ENCODE peak calls at places on chromosome 10, in four cellular contexts. One of them, this sample, is unnamed.

GRCh38 chr10:96814264-96814663 is 17.8 kb upstream of the LCOR start:
- DNase-seq in PC-3: peak
- DNase-seq in ovary: no peak
- DNase-seq in A673: no peak
- DNase-seq in this sample: peak

GRCh38 chr10:98886686-98887085 is 349.0 kb downstream of the HPSE2 start:
- DNase-seq in PC-3: peak
- DNase-seq in ovary: no peak
- DNase-seq in A673: peak
- DNase-seq in this sample: no peak

GRCh38 chr10:116146374-116146773 is 126.6 kb downstream of the GFRA1 start:
- DNase-seq in PC-3: no peak
- DNase-seq in ovary: no peak
- DNase-seq in A673: no peak
- DNase-seq in this sample: no peak

GRCh38 chr10:29104661-29105369 is 184.1 kb upstream of the LYZL1 start:
- DNase-seq in PC-3: peak
- DNase-seq in ovary: no peak
- DNase-seq in A673: no peak
- DNase-seq in this sample: peak

GRCh38 chr10:29304259-29305030 is 15.6 kb downstream of the LYZL1 start:
- DNase-seq in PC-3: peak
- DNase-seq in ovary: peak
- DNase-seq in A673: peak
- DNase-seq in this sample: peak

GRCh38 chr10:75654171-75654772 is 222.8 kb downstream of the LRMDA start:
- DNase-seq in PC-3: peak
- DNase-seq in ovary: no peak
- DNase-seq in A673: no peak
- DNase-seq in this sample: no peak

GRCh38 chr10:7291487-7292113 is 119.2 kb downstream of the SFMBT2 start:
- DNase-seq in PC-3: no peak
- DNase-seq in ovary: no peak
- DNase-seq in A673: no peak
- DNase-seq in this sample: no peak

GRCh38 chr10:15181576-15182156 is 13.2 kb upstream of the NMT2 start:
- DNase-seq in PC-3: peak
- DNase-seq in ovary: no peak
- DNase-seq in A673: no peak
- DNase-seq in this sample: no peak

GRCh38 chr10:44386546-44387052 is 1.7 kb upstream of the CXCL12 start:
- DNase-seq in PC-3: peak
- DNase-seq in ovary: peak
- DNase-seq in A673: peak
- DNase-seq in this sample: peak

GRCh38 chr10:110357871-110358270 is 53.2 kb upstream of the SMNDC1 start:
- DNase-seq in PC-3: no peak
- DNase-seq in ovary: no peak
- DNase-seq in A673: no peak
- DNase-seq in this sample: no peak

GRCh38 chr10:44053391-44053790 is 331.5 kb downstream of the CXCL12 start:
- DNase-seq in PC-3: no peak
- DNase-seq in ovary: no peak
- DNase-seq in A673: no peak
- DNase-seq in this sample: no peak

GRCh38 chr10:11024596-11024995 is 6.9 kb downstream of the CELF2 start:
- DNase-seq in PC-3: no peak
- DNase-seq in ovary: no peak
- DNase-seq in A673: no peak
- DNase-seq in this sample: no peak

GRCh38 chr10:102492983-102493382 is 9.5 kb downstream of the ACTR1A start:
- DNase-seq in PC-3: no peak
- DNase-seq in ovary: peak
- DNase-seq in A673: no peak
- DNase-seq in this sample: no peak

GRCh38 chr10:33460461-33461294 is 126.2 kb upstream of the NRP1 start:
- DNase-seq in PC-3: peak
- DNase-seq in ovary: peak
- DNase-seq in A673: no peak
- DNase-seq in this sample: peak

GRCh38 chr10:121032460-121032859 is 181.3 kb downstream of the WDR11 start:
- DNase-seq in PC-3: no peak
- DNase-seq in ovary: no peak
- DNase-seq in A673: no peak
- DNase-seq in this sample: no peak

GRCh38 chr10:97334370-97335175 is at the start of gene FRAT2:
- DNase-seq in PC-3: peak
- DNase-seq in ovary: peak
- DNase-seq in A673: peak
- DNase-seq in this sample: peak

GRCh38 chr10:62618576-62619408 is 185.7 kb upstream of the ADO start:
- DNase-seq in PC-3: peak
- DNase-seq in ovary: no peak
- DNase-seq in A673: peak
- DNase-seq in this sample: peak

GRCh38 chr10:7117806-7118674 is 292.8 kb downstream of the SFMBT2 start:
- DNase-seq in PC-3: no peak
- DNase-seq in ovary: no peak
- DNase-seq in A673: no peak
- DNase-seq in this sample: no peak

GRCh38 chr10:122460891-122461293 is 461 bp upstream of the HTRA1 start:
- DNase-seq in PC-3: no peak
- DNase-seq in ovary: peak
- DNase-seq in A673: no peak
- DNase-seq in this sample: no peak

GRCh38 chr10:29689001-29689400 is 54.2 kb upstream of the SVIL start:
- DNase-seq in PC-3: peak
- DNase-seq in ovary: no peak
- DNase-seq in A673: peak
- DNase-seq in this sample: peak

GRCh38 chr10:113093188-113094113 is 143.4 kb downstream of the TCF7L2 start:
- DNase-seq in PC-3: peak
- DNase-seq in ovary: no peak
- DNase-seq in A673: peak
- DNase-seq in this sample: no peak

GRCh38 chr10:124589491-124590006 is 127.9 kb downstream of the LHPP start:
- DNase-seq in PC-3: no peak
- DNase-seq in ovary: peak
- DNase-seq in A673: no peak
- DNase-seq in this sample: no peak

GRCh38 chr10:102235598-102235920 is 5.8 kb downstream of the PITX3 start:
- DNase-seq in PC-3: peak
- DNase-seq in ovary: no peak
- DNase-seq in A673: no peak
- DNase-seq in this sample: no peak

DNA sequence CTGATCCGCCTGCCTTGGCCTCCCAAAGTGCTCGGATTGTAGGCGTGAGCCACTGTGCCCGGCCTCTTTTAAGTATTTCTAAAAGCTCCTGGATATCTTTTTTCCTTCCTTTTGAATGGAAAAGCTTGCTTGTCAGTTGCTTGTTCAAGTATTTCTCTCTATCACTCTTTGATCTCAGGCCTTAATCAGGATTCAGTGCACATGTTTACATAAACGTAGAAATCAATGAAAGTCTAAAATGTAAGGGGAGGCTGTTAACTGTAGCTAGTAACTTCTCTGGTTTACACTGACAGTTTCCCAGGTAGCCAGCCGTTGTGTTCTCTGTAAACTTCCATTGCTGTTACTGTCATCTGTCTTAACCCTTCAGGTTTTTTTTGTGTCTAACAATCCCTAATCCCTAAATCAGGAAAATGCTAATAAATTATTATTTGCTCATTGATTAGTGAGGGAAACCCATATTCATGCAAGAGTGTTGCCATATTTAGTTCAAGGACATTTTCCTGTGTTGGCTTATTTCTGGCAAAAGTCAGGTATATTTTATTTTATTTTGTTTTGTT is 1.5 kb upstream of the PRPF18 start:
- DNase-seq in PC-3: no peak
- DNase-seq in ovary: no peak
- DNase-seq in A673: no peak
- DNase-seq in this sample: no peak
- TF ChIP-seq CTCF in PC-3: no peak
- TF ChIP-seq CTCF in ovary: no peak
- TF ChIP-seq CTCF in A673: no peak
- TF ChIP-seq CTCF in this sample: no peak

GRCh38 chr10:22368976-22369375 is 23.7 kb downstream of the SPAG6 start:
- DNase-seq in PC-3: no peak
- DNase-seq in ovary: no peak
- DNase-seq in A673: no peak
- DNase-seq in this sample: no peak
- H3K4me3 ChIP-seq in PC-3: no peak
- H3K4me3 ChIP-seq in ovary: no peak
- H3K4me3 ChIP-seq in A673: no peak
- H3K4me3 ChIP-seq in this sample: no peak

GRCh38 chr10:92755725-92756124 is 66.0 kb downstream of the HHEX start:
- DNase-seq in PC-3: no peak
- DNase-seq in ovary: no peak
- DNase-seq in A673: no peak
- DNase-seq in this sample: no peak

GRCh38 chr10:92758594-92758993 is 68.8 kb downstream of the HHEX start:
- DNase-seq in PC-3: no peak
- DNase-seq in ovary: no peak
- DNase-seq in A673: no peak
- DNase-seq in this sample: no peak

GRCh38 chr10:92757066-92757716 is 67.4 kb downstream of the HHEX start:
- DNase-seq in PC-3: peak
- DNase-seq in ovary: peak
- DNase-seq in A673: peak
- DNase-seq in this sample: peak

GRCh38 chr10:92756233-92757065 is 66.7 kb downstream of the HHEX start:
- DNase-seq in PC-3: no peak
- DNase-seq in ovary: no peak
- DNase-seq in A673: peak
- DNase-seq in this sample: no peak

DNA sequence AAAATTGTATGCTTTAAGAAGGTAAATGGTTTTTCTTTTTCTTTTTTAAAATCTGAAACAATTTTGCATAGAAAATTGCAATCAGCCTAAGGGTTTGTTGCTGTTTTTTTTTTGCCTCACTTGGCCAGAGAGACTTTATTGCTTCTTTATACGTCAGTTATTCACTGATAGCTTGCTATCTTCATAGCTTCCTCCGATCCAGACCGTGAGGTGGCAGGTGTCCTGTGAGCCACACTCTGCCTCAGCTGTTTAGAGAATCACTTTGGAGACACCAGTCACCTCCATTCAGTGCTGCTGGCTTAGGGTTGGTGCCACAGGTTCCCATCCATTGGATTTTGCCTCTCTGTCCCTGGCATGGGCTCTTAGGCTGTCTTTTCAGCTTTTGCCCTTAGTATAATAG is 68.0 kb downstream of the HHEX start:
- DNase-seq in PC-3: no peak
- DNase-seq in ovary: no peak
- DNase-seq in A673: no peak
- DNase-seq in this sample: no peak
- H3K27ac ChIP-seq in PC-3: no peak
- H3K27ac ChIP-seq in ovary: no peak
- H3K27ac ChIP-seq in A673: no peak
- H3K27ac ChIP-seq in this sample: no peak

GRCh38 chr10:104139221-104139620 is 17.2 kb downstream of the SFR1 start:
- DNase-seq in PC-3: peak
- DNase-seq in ovary: no peak
- DNase-seq in A673: no peak
- DNase-seq in this sample: no peak
- TF ChIP-seq CTCF in PC-3: peak
- TF ChIP-seq CTCF in ovary: no peak
- TF ChIP-seq CTCF in A673: peak
- TF ChIP-seq CTCF in this sample: peak

GRCh38 chr10:99976886-99977391 is 32.8 kb downstream of the DNMBP start:
- DNase-seq in PC-3: peak
- DNase-seq in ovary: no peak
- DNase-seq in A673: peak
- DNase-seq in this sample: peak
- H3K4me3 ChIP-seq in PC-3: no peak
- H3K4me3 ChIP-seq in ovary: no peak
- H3K4me3 ChIP-seq in A673: no peak
- H3K4me3 ChIP-seq in this sample: no peak

GRCh38 chr10:69404786-69405185 is 11.9 kb downstream of the TACR2 start:
- DNase-seq in PC-3: no peak
- DNase-seq in ovary: no peak
- DNase-seq in A673: no peak
- DNase-seq in this sample: no peak

GRCh38 chr10:69406816-69407580 is 9.7 kb downstream of the TACR2 start:
- DNase-seq in PC-3: peak
- DNase-seq in ovary: no peak
- DNase-seq in A673: no peak
- DNase-seq in this sample: no peak

GRCh38 chr10:69405221-69405620 is 11.5 kb downstream of the TACR2 start:
- DNase-seq in PC-3: peak
- DNase-seq in ovary: no peak
- DNase-seq in A673: no peak
- DNase-seq in this sample: no peak

GRCh38 chr10:69407621-69408301 is 9.0 kb downstream of the TACR2 start:
- DNase-seq in PC-3: peak
- DNase-seq in ovary: peak
- DNase-seq in A673: peak
- DNase-seq in this sample: no peak

DNA sequence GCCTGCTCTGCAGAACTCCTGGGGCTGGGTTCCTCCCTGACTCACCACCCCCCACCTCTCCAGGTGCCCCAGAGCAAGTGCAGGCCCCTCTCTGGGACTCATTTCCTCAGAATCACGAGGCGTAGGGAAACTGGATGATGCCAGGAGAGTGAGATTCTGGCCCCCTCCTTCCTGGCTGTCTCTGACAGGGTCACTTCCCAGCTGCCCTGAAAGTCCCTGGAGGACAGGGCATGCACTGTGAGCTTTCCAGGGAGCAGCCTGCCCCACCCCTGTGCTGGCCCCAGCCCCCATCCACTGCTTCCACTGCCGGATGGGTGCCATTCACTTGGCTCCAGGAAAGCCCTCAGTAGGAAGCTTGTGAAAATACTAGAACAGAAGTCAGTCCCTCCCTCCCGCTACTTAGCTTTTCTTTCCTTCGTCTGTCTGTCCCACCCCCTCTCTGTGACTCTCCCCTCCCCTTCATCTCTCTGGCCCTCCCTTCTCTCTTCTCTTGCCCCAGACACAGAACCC is 10.4 kb downstream of the TACR2 start:
- DNase-seq in PC-3: peak
- DNase-seq in ovary: peak
- DNase-seq in A673: peak
- DNase-seq in this sample: no peak
- H3K27ac ChIP-seq in PC-3: no peak
- H3K27ac ChIP-seq in ovary: no peak
- H3K27ac ChIP-seq in A673: peak
- H3K27ac ChIP-seq in this sample: no peak

GRCh38 chr10:24462889-24463552 is 254.1 kb downstream of the KIAA1217 start:
- DNase-seq in PC-3: peak
- DNase-seq in ovary: no peak
- DNase-seq in A673: no peak
- DNase-seq in this sample: peak
- TF ChIP-seq CTCF in PC-3: peak
- TF ChIP-seq CTCF in ovary: no peak
- TF ChIP-seq CTCF in A673: peak
- TF ChIP-seq CTCF in this sample: peak

This sample was measured in brain microvascular endothelial cell.